ENCODE peak calls at places on chromosome 2, in five cellular contexts. J, R, Y, L and T are unnamed samples.
A peak's percentile ranks its signal among the peaks of the same experiment; 100 is the strongest.

GRCh38 chr2:32250290-32250689 is 14.4 kb downstream of the NLRC4 start:
- DNase-seq in J (no peak), R (no peak), Y (no peak), L (no peak), T (no peak)

GRCh38 chr2:235570256-235570655 is 76.4 kb downstream of the AGAP1 start:
- DNase-seq in J (no peak), R (no peak), Y (no peak), L (no peak), T (no peak)

GRCh38 chr2:62339837-62340236 is 143.9 kb downstream of the B3GNT2 start:
- DNase-seq in J (no peak), R (no peak), Y (no peak), L (no peak), T (no peak)

GRCh38 chr2:215773728-215774127 is 239.6 kb downstream of the MREG start:
- DNase-seq in J (no peak), R (no peak), Y (no peak), L (no peak), T (peak; percentile 76)

GRCh38 chr2:64679673-64680425 is 26.1 kb upstream of the SERTAD2 start:
- DNase-seq in J (no peak), R (no peak), Y (no peak), L (no peak), T (no peak)

GRCh38 chr2:73852020-73852419 is 23.3 kb downstream of the STAMBP start:
- DNase-seq in J (no peak), R (no peak), Y (no peak), L (no peak), T (no peak)

GRCh38 chr2:165440367-165440766 is 29.1 kb upstream of the CSRNP3 start:
- DNase-seq in J (no peak), R (no peak), Y (no peak), L (peak; percentile 21), T (no peak)

GRCh38 chr2:3025261-3025660 is 352.4 kb downstream of the EIPR1 start:
- DNase-seq in J (no peak), R (no peak), Y (no peak), L (no peak), T (no peak)

GRCh38 chr2:47094519-47095155 is 60.5 kb downstream of the STPG4 start:
- DNase-seq in J (no peak), R (no peak), Y (no peak), L (no peak), T (no peak)

GRCh38 chr2:23954325-23955014 is 14.2 kb downstream of the UBXN2A start:
- DNase-seq in J (no peak), R (no peak), Y (no peak), L (no peak), T (no peak)

GRCh38 chr2:235836416-235837042 is 331.7 kb downstream of the GBX2 start:
- DNase-seq in J (no peak), R (no peak), Y (no peak), L (no peak), T (no peak)

GRCh38 chr2:133566967-133567645 is 1.2 kb downstream of the NCKAP5 start:
- DNase-seq in J (peak; percentile 37), R (peak; percentile 58), Y (no peak), L (no peak), T (no peak)

GRCh38 chr2:215579809-215580208 is 143.9 kb upstream of the FN1 start:
- DNase-seq in J (no peak), R (peak; percentile 11), Y (no peak), L (no peak), T (no peak)

GRCh38 chr2:9382604-9383235 is 40.6 kb downstream of the ITGB1BP1 start:
- DNase-seq in J (no peak), R (no peak), Y (no peak), L (no peak), T (no peak)
- H3K4me1 ChIP-seq in J (no peaks in the 10 kb centered on the region), R (peaks cover 11% of the 10 kb centered on the region), Y (no peaks in the 10 kb centered on the region), L (no peaks in the 10 kb centered on the region), T (no peaks in the 10 kb centered on the region)

GRCh38 chr2:111909079-111909478 is 10.7 kb downstream of the MERTK start:
- DNase-seq in J (no peak), R (no peak), Y (no peak), L (no peak), T (no peak)
- H3K27ac ChIP-seq in J (no peak overlapping the region), R (no peak overlapping the region), Y (no peak overlapping the region), L (no peak overlapping the region), T (no peak overlapping the region)

GRCh38 chr2:44801289-44801675 is 140.2 kb upstream of the SIX3 start:
- DNase-seq in J (no peak), R (no peak), Y (no peak), L (no peak), T (no peak)

GRCh38 chr2:44801676-44802408 is 139.7 kb upstream of the SIX3 start:
- DNase-seq in J (no peak), R (no peak), Y (no peak), L (no peak), T (no peak)

GRCh38 chr2:44802409-44803099 is 138.9 kb upstream of the SIX3 start:
- DNase-seq in J (no peak), R (no peak), Y (no peak), L (no peak), T (no peak)

GRCh38 chr2:44804406-44805235 is 136.9 kb upstream of the SIX3 start:
- DNase-seq in J (no peak), R (no peak), Y (no peak), L (no peak), T (no peak)

DNA sequence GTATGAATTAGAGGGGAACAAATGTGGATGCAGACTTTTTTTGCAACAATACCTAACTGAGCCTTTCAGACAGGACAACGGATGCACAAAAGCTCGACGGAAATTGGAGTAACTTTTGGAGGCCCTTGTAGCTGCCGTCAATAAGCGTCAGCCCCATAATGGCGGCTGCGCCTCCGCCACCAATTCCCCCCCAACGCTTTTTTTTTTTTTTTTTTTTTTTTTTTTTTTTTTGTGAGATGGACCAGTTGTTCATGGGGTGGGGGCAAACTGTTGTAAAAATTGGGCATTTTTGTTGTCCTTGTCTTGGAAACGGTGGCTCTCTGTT is 138.4 kb upstream of the SIX3 start:
- DNase-seq in J (no peak), R (no peak), Y (no peak), L (no peak), T (no peak)
- H3K36me3 ChIP-seq in J (no peaks in the 10 kb centered on the region), R (no peaks in the 10 kb centered on the region), Y (no peaks in the 10 kb centered on the region), L (no peaks in the 10 kb centered on the region), T (no peaks in the 10 kb centered on the region)

DNA sequence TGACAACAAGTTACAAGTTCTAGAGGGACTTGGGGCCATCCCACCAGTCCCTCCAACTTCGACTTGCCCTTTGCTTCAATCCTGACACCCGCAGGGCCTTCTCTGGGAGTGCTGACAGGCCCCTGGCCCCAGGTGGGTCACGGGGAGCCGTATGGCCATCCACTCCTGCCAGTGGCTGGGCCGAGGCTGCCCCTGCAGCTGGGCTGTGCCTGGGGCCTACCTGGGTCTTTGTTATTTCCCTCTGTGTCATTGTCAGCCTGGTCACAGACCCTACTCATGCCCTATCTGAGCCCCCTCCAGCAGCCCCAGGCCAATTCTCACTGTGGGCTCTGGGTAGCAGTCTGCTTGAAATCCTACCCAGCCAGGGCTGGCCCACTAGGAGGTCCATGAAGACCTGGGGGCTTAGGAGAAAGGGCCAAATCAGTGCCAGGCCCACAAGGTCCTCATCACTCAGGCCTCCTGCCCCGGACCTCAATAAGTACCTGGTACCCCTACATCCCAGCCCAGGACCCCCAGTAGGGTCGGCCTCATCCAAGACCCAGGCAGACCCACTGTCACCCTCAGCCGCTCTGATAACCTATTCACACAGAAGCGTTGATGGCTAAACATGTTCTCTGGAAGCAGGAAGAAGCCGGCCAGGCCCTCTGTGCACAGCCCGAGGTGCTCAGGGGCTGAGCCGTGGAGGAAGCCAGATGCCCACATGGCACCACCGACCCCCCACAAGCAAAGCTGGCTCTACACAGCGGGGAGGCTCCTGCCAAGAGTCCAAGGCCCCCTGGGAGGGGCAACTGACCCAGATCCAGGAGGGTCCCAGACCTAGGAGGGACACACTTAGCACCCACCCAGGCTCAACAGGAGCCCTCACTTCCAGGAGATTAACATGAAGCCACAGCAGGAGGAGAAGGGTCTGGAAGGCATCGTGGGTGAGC is 57.7 kb downstream of the BIN1 start:
- DNase-seq in J (no peak), R (no peak), Y (no peak), L (peak; percentile 21), T (peak; percentile 43)
- H3K4me1 ChIP-seq in J (peaks cover 4% of the 10 kb centered on the region), R (no peaks in the 10 kb centered on the region), Y (no peaks in the 10 kb centered on the region), L (no peaks in the 10 kb centered on the region), T (no peaks in the 10 kb centered on the region)